ENCODE peak calls at places on chromosomes 13 and 19, in four cellular contexts. K is stimulated activated CD4-positive, alpha-beta T cell treated with anti-CD3 and anti-CD28 coated beads, Interleukin-2, amount 100 ng/mL, for 24 hours; Y is testis; E is T-cell. V is an unnamed sample.

GRCh38 chr13:112991611-112992010 is 22.6 kb downstream of the MCF2L start:
- DNase-seq in K (no peak), Y (no peak), E (no peak), V (no peak)

GRCh38 chr13:85597790-85598500 is 201.3 kb downstream of the SLITRK6 start:
- DNase-seq in Y (no peak), K (no peak), E (no peak), V (no peak)

GRCh38 chr19:37947778-37948177 is 40.8 kb downstream of the SIPA1L3 start:
- DNase-seq in K (no peak), Y (no peak), E (no peak), V (no peak)

GRCh38 chr19:14248578-14249011 is 42.6 kb upstream of the ADGRL1 start:
- DNase-seq in Y (peak; percentile 67), E (peak; percentile 50), K (peak; percentile 55), V (no peak)

GRCh38 chr19:39247701-39248664 is 673 bp downstream of the IFNL4 start:
- DNase-seq in E (no peak), K (no peak), Y (no peak), V (no peak)

GRCh38 chr13:40069173-40070044 is 413.9 kb downstream of the COG6 start:
- DNase-seq in E (peak; percentile 74), Y (peak; percentile 87), K (peak; percentile 78), V (peak; percentile 70)

GRCh38 chr19:1747285-1748114 is 5.8 kb upstream of the ONECUT3 start:
- DNase-seq in K (peak; percentile 56), Y (no peak), E (no peak), V (no peak)

GRCh38 chr13:113976711-113977684 is 3.1 kb upstream of the C13orf46 start:
- DNase-seq in K (no peak), E (no peak), Y (no peak), V (no peak)

GRCh38 chr13:35914662-35915061 is 216.5 kb downstream of the DCLK1 start:
- DNase-seq in E (no peak), K (no peak), Y (no peak), V (no peak)

GRCh38 chr19:54209058-54209747 is 8.5 kb downstream of the RPS9 start:
- DNase-seq in K (peak; percentile 40), E (no peak), Y (no peak), V (no peak)

GRCh38 chr19:7342143-7342542 is 6.6 kb upstream of the ARHGEF18 start:
- DNase-seq in E (no peak), Y (no peak), K (no peak), V (no peak)

GRCh38 chr13:36297600-36298338 is at the start of gene CCDC169:
- DNase-seq in E (peak; percentile 60), Y (peak; percentile 90), K (peak; percentile 60), V (peak; percentile 24)

GRCh38 chr13:110925023-110925608 is 10.2 kb upstream of the ANKRD10 start:
- DNase-seq in E (peak; percentile 16), K (no peak), Y (no peak), V (peak; percentile 12)

GRCh38 chr13:31352467-31352866 is 152.7 kb downstream of the B3GLCT start:
- DNase-seq in K (no peak), E (no peak), Y (no peak), V (no peak)

GRCh38 chr13:24459234-24459633 is 53.3 kb downstream of the PARP4 start:
- DNase-seq in E (no peak), Y (no peak), K (no peak), V (no peak)

GRCh38 chr13:45269204-45269603 is 68.4 kb upstream of the KCTD4 start:
- DNase-seq in E (no peak), Y (no peak), K (no peak), V (no peak)

GRCh38 chr13:33340631-33341030 is 55.1 kb upstream of the STARD13 start:
- DNase-seq in E (no peak), Y (no peak), K (no peak), V (no peak)

GRCh38 chr13:90686438-90686837 is 661.0 kb upstream of the MIR17HG start:
- DNase-seq in K (no peak), Y (no peak), E (no peak), V (no peak)

GRCh38 chr13:79485014-79485441 is 4.1 kb downstream of the NDFIP2 start:
- DNase-seq in E (no peak), K (no peak), Y (no peak), V (no peak)

GRCh38 chr13:53783466-53783865 is 754.9 kb downstream of the OLFM4 start:
- DNase-seq in Y (no peak), E (no peak), K (no peak), V (no peak)

GRCh38 chr13:114222461-114222968 is 12.2 kb upstream of the CDC16 start:
- DNase-seq in E (no peak), K (no peak), Y (peak; percentile 57), V (no peak)

GRCh38 chr13:30481241-30481760 is 15.6 kb upstream of the HMGB1 start:
- DNase-seq in E (no peak), Y (no peak), K (no peak), V (no peak)

GRCh38 chr19:44807652-44808462 is 1.0 kb upstream of the BCAM start:
- DNase-seq in Y (no peak), K (no peak), E (no peak), V (no peak)

GRCh38 chr13:43133792-43134191 is 110.4 kb downstream of the DNAJC15 start:
- DNase-seq in K (no peak), E (no peak), Y (no peak), V (no peak)

GRCh38 chr13:49347650-49348385 is 96.0 kb downstream of the CAB39L start:
- DNase-seq in Y (no peak), E (no peak), K (no peak), V (no peak)

GRCh38 chr19:21463449-21464105 is 41.8 kb upstream of the ZNF429 start:
- DNase-seq in K (peak; percentile 33), E (peak; percentile 53), Y (peak; percentile 95), V (peak; percentile 22)

GRCh38 chr13:41061914-41062837 is 867 bp downstream of the WBP4 start:
- DNase-seq in K (no peak), E (no peak), Y (no peak), V (no peak)

GRCh38 chr19:51339687-51340656 is 2.0 kb downstream of the VSIG10L start:
- DNase-seq in Y (peak; percentile 100), K (peak; percentile 94), E (peak; percentile 81), V (peak; percentile 84)

GRCh38 chr19:24033962-24034342 is 53.0 kb upstream of the ZNF254 start:
- DNase-seq in E (peak; percentile 44), Y (peak; percentile 55), K (no peak), V (peak; percentile 11)

GRCh38 chr13:44646044-44646443 is 69.9 kb upstream of the TSC22D1 start:
- DNase-seq in K (no peak), E (no peak), Y (no peak), V (no peak)

GRCh38 chr19:35905178-35905727 is 2.8 kb downstream of the TYROBP start:
- DNase-seq in K (no peak), Y (no peak), E (no peak), V (no peak)

GRCh38 chr13:110442946-110443632 is 118.4 kb downstream of the RAB20 start:
- DNase-seq in Y (no peak), E (no peak), K (no peak), V (no peak)

GRCh38 chr19:15245370-15246197 is 13.3 kb upstream of the EPHX3 start:
- DNase-seq in K (no peak), Y (no peak), E (no peak), V (no peak)

GRCh38 chr19:7516281-7516862 is 469 bp downstream of the ZNF358 start:
- DNase-seq in K (no peak), E (no peak), Y (no peak), V (no peak)

GRCh38 chr19:51000426-51000825 is 978 bp downstream of the KLK8 start:
- DNase-seq in K (no peak), E (no peak), Y (no peak), V (no peak)

GRCh38 chr13:97015661-97016350 is 21.5 kb upstream of the OXGR1 start:
- DNase-seq in Y (no peak), K (no peak), E (no peak), V (no peak)

GRCh38 chr19:2804156-2805004 is 15.3 kb upstream of the ZNF554 start:
- DNase-seq in E (no peak), Y (no peak), K (no peak), V (no peak)